ENCODE peak calls at places on chromosomes 13 and 19, in nine cellular contexts. J, L, W, R, K, I, B, F and Z are unnamed samples.

GRCh38 chr13:107370036-107370785 is 802.3 kb upstream of the ARGLU1 start:
- DNase-seq in W (no peak), I (peak), K (no peak), F (no peak), B (peak), R (no peak), J (no peak), L (no peak), Z (no peak)

GRCh38 chr13:66558511-66558910 is 671.6 kb downstream of the PCDH9 start:
- DNase-seq in B (peak), R (no peak), I (no peak), F (no peak), L (peak), K (no peak), W (no peak), J (no peak), Z (no peak)

GRCh38 chr19:40888191-40888590 is 6.2 kb upstream of the CYP2A7 start:
- DNase-seq in B (no peak), L (no peak), R (no peak), K (no peak), W (no peak), J (no peak), F (no peak), I (no peak), Z (no peak)

GRCh38 chr13:70394149-70394548 is 285.9 kb upstream of the KLHL1 start:
- DNase-seq in F (no peak), I (no peak), B (no peak), L (no peak), J (no peak), R (no peak), K (no peak), W (no peak), Z (no peak)

GRCh38 chr13:44301639-44302015 is 72.0 kb upstream of the SERP2 start:
- DNase-seq in I (no peak), K (no peak), R (no peak), L (no peak), W (no peak), F (no peak), B (no peak), J (no peak), Z (no peak)

GRCh38 chr19:18232540-18233223 is 6.4 kb upstream of the PDE4C start:
- DNase-seq in W (no peak), B (no peak), K (no peak), F (peak), J (no peak), L (no peak), R (no peak), I (peak), Z (peak)

GRCh38 chr13:27446986-27447583 is 3.3 kb downstream of the MTIF3 start:
- DNase-seq in F (no peak), R (no peak), L (peak), K (peak), I (no peak), B (no peak), W (no peak), J (no peak), Z (peak)

GRCh38 chr19:58569943-58570670 is 3.0 kb downstream of the MZF1 start:
- DNase-seq in B (no peak), R (no peak), K (peak), I (no peak), J (no peak), W (no peak), F (no peak), L (peak), Z (no peak)

GRCh38 chr13:83895994-83896580 is 13.8 kb upstream of the SLITRK1 start:
- DNase-seq in R (no peak), B (peak), W (no peak), K (no peak), L (no peak), I (peak), F (no peak), J (no peak), Z (no peak)

GRCh38 chr19:50358483-50359431 is 6.7 kb downstream of the NAPSA start:
- DNase-seq in F (no peak), B (peak), R (peak), L (no peak), J (no peak), I (no peak), K (peak), W (no peak), Z (peak)

GRCh38 chr13:45184693-45185092 is 16.2 kb downstream of the KCTD4 start:
- DNase-seq in J (no peak), W (no peak), B (no peak), F (no peak), R (no peak), L (no peak), I (no peak), K (no peak), Z (no peak)

GRCh38 chr13:113526466-113527220 is 36.1 kb upstream of the DCUN1D2 start:
- DNase-seq in I (no peak), B (no peak), R (no peak), J (no peak), K (no peak), L (no peak), W (no peak), F (no peak), Z (no peak)

GRCh38 chr13:92682832-92683517 is 543.6 kb upstream of the GPC6 start:
- DNase-seq in J (no peak), B (no peak), R (no peak), L (no peak), K (no peak), F (no peak), I (no peak), W (no peak), Z (no peak)

GRCh38 chr13:99743079-99743478 is 228.5 kb downstream of the ZIC5 start:
- DNase-seq in L (no peak), W (no peak), J (no peak), F (no peak), R (no peak), K (no peak), I (no peak), B (no peak), Z (no peak)

GRCh38 chr19:51441410-51442390 is 16.6 kb downstream of the SIGLEC8 start:
- DNase-seq in R (peak), B (no peak), K (peak), L (peak), W (peak), J (no peak), I (peak), F (no peak), Z (peak)

GRCh38 chr13:30002577-30002976 is 152.2 kb upstream of the UBL3 start:
- DNase-seq in J (no peak), B (peak), K (no peak), L (no peak), W (no peak), I (peak), R (no peak), F (no peak), Z (no peak)

GRCh38 chr13:69296130-69296529 is 811.5 kb upstream of the ATXN8OS start:
- DNase-seq in I (no peak), W (no peak), F (no peak), K (no peak), L (no peak), J (no peak), R (no peak), B (no peak), Z (no peak)

GRCh38 chr19:13784731-13785452 is 10.4 kb upstream of the ZSWIM4 start:
- DNase-seq in W (peak), R (peak), F (peak), J (peak), I (peak), K (peak), B (peak), L (peak), Z (peak)

GRCh38 chr13:99040536-99041141 is 62.8 kb upstream of the DOCK9 start:
- DNase-seq in B (peak), F (no peak), W (no peak), R (no peak), K (no peak), J (no peak), I (peak), L (no peak), Z (no peak)

GRCh38 chr13:74243637-74244526 is 109.7 kb upstream of the KLF12 start:
- DNase-seq in K (no peak), F (no peak), R (no peak), L (no peak), W (no peak), I (peak), J (no peak), B (peak), Z (no peak)

GRCh38 chr13:102354011-102354410 is 47.8 kb downstream of the FGF14 start:
- DNase-seq in J (no peak), I (no peak), R (no peak), K (no peak), L (no peak), W (no peak), B (no peak), F (no peak), Z (no peak)

GRCh38 chr13:98317573-98318171 is 140.6 kb upstream of the RNF113B start:
- DNase-seq in W (no peak), K (no peak), I (no peak), F (no peak), R (no peak), B (no peak), L (no peak), J (no peak), Z (no peak)

GRCh38 chr13:33132644-33133440 is 116.6 kb downstream of the KL start:
- DNase-seq in L (no peak), J (no peak), R (no peak), I (no peak), B (peak), K (no peak), W (no peak), F (no peak), Z (no peak)
- TF ChIP-seq CTCF in L (no peak), J (no peak), R (no peak), I (no peak), B (no peak), K (no peak), W (no peak), F (no peak), Z (no peak)

GRCh38 chr19:2197270-2197669 is 33.5 kb downstream of the DOT1L start:
- DNase-seq in F (no peak), W (no peak), R (no peak), K (no peak), L (no peak), J (no peak), B (no peak), I (no peak), Z (no peak)

GRCh38 chr19:2201473-2202148 is 34.5 kb downstream of the PLEKHJ1 start:
- DNase-seq in F (no peak), B (no peak), R (no peak), I (peak), J (no peak), W (no peak), L (no peak), K (no peak), Z (no peak)

GRCh38 chr19:2199861-2200623 is 36.1 kb downstream of the PLEKHJ1 start:
- DNase-seq in I (no peak), W (no peak), K (no peak), L (no peak), R (no peak), F (no peak), J (no peak), B (no peak), Z (no peak)

GRCh38 chr19:2198317-2198716 is 34.6 kb downstream of the DOT1L start:
- DNase-seq in L (no peak), I (no peak), W (no peak), K (no peak), J (no peak), B (no peak), R (no peak), F (no peak), Z (no peak)

GRCh38 chr19:2199215-2199614 is 35.5 kb downstream of the DOT1L start:
- DNase-seq in L (no peak), B (no peak), R (peak), K (no peak), F (peak), I (no peak), J (no peak), W (no peak), Z (no peak)
- TF ChIP-seq CTCF in L (no peak), B (peak), R (no peak), K (peak), F (peak), I (no peak), J (no peak), W (peak), Z (no peak)

GRCh38 chr19:31339405-31339804 is 9.8 kb downstream of the TSHZ3 start:
- DNase-seq in R (no peak), B (no peak), L (no peak), I (no peak), F (no peak), W (no peak), K (no peak), J (no peak), Z (no peak)

GRCh38 chr19:31337007-31337914 is 12.0 kb downstream of the TSHZ3 start:
- DNase-seq in W (no peak), J (no peak), B (no peak), I (no peak), F (no peak), R (no peak), L (no peak), K (no peak), Z (no peak)

GRCh38 chr19:31335716-31336115 is 13.5 kb downstream of the TSHZ3 start:
- DNase-seq in W (no peak), F (no peak), R (no peak), J (no peak), L (no peak), B (no peak), I (no peak), K (no peak), Z (no peak)

GRCh38 chr19:31340059-31341025 is 8.9 kb downstream of the TSHZ3 start:
- DNase-seq in I (no peak), K (no peak), F (no peak), B (peak), L (peak), J (no peak), W (no peak), R (no peak), Z (peak)

DNA sequence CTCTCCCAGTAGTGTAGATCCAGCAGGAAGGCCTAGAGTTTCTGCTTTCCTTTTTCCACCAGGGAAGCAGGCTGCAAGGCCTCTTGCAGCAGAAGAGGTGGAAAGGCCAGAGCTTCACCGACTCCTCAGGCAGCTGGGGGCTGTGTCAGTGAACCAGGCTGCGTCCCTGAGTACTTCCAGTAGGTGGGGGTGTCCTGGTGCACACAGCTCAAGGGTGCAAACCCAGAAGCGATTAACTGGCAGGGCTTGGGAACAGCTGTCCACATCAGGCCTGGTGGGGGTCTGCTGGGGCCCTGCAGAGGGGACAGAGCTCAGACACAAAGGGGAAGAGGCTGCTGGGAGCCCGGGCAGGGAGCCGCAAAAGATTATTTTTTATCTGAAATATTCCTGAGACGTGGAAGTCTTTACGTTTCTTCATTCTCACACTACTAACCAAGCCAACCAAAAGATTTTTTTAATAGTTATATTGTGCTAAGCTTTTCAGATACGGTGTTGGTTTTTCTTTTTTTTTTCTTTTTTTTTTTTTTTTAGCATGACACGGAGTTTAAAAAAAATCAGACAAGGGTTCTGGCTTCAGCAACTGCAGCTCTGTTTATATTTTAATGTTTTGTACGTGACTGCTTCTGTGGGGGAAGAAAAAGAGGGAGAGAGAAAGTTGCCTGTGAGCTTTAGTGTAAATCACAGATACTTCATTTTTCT is 11.0 kb downstream of the TSHZ3 start:
- DNase-seq in B (peak), I (peak), W (no peak), F (peak), L (peak), J (no peak), K (peak), R (no peak), Z (peak)
- TF ChIP-seq CTCF in B (peak), I (peak), W (peak), F (peak), L (peak), J (no peak), K (peak), R (no peak), Z (peak)

GRCh38 chr19:6271721-6272410 is 7.9 kb downstream of the MLLT1 start:
- DNase-seq in R (no peak), W (no peak), B (peak), F (no peak), K (peak), J (no peak), L (no peak), I (peak), Z (no peak)
- TF ChIP-seq CTCF in R (no peak), W (no peak), B (no peak), F (no peak), K (no peak), J (no peak), L (no peak), I (no peak), Z (no peak)

DNA sequence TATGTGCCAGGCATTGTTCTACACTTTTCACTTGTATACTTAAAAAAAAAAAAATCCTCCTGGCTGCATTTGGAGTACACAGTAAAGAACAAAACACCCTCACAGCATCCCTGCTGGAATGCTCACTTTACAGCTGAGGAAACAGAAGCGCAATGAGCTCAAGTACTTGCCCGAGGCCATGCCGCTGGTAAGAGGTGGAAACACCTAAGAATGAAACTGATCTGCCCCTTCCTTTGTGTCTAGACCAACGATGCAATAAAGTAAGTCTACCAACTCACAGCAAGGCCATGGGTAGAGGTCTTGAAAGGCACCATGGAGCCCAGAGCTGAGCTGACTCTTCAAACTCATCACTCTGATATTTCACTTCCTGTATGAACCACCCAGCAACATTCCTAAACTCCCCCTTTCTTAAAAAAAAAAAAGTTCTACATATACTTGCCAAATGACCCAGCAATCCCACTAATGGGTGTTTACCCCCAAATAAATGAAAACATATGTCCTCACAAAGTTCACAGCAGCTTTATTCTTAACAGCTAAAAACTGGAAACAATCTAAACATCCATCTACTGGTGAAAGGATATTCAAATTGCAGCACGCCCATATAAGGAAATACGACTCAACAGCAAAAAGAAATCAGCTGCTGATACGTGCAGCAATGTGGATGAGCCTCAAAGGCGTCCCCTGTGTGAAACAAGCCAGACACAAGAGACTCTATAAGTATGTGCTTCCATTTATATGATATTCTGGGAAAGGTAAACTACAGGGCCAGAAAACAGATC is 236.6 kb upstream of the MAB21L1 start:
- DNase-seq in F (no peak), B (peak), K (no peak), J (no peak), L (no peak), I (peak), W (no peak), R (no peak), Z (no peak)
- TF ChIP-seq CTCF in F (no peak), B (no peak), K (no peak), J (no peak), L (no peak), I (no peak), W (no peak), R (no peak), Z (no peak)

DNA sequence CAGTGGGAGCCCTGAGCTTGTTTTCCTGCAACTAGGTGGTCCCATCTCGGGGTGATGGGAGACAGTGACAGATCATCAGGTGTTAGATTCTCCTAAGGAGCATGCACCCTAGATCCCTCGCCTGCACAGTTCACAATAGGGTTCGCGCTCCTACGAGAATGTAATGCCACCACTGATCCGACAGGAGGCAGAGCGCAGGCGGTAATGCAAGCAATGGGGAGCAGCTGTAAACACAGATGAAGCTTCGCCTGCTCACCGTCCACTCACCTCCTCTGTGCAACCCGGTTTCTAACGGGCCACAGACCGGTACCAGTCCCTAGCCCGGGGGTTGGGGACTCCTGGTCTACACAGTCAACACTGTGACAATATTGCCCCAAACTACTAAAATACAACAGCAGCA is 38.8 kb downstream of the CARD8 start:
- DNase-seq in F (peak), L (no peak), W (no peak), I (no peak), R (no peak), B (no peak), K (no peak), J (no peak), Z (no peak)
- TF ChIP-seq CTCF in F (peak), L (no peak), W (no peak), I (no peak), R (no peak), B (no peak), K (no peak), J (no peak), Z (no peak)

GRCh38 chr13:26050568-26051230 is 1.1 kb downstream of the SHISA2 start:
- DNase-seq in L (no peak), R (no peak), B (peak), W (peak), F (peak), I (peak), J (no peak), K (no peak), Z (peak)
- TF ChIP-seq CTCF in L (no peak), R (no peak), B (no peak), W (peak), F (peak), I (no peak), J (no peak), K (no peak), Z (no peak)

GRCh38 chr13:28754698-28755545 is 36.2 kb upstream of the SLC46A3 start:
- DNase-seq in I (no peak), K (no peak), L (peak), B (peak), J (no peak), W (no peak), R (peak), F (no peak), Z (peak)
- TF ChIP-seq CTCF in I (no peak), K (peak), L (no peak), B (no peak), J (no peak), W (no peak), R (no peak), F (no peak), Z (no peak)